ENCODE peak calls at places on chromosome 11, in ten cellular contexts. One of them, this sample, is unnamed.

GRCh38 chr11:126084608-126084912 is 21.9 kb upstream of the CDON start:
- DNase-seq in T follicular helper cell: no peak
- DNase-seq in cardiac muscle cell: no peak
- DNase-seq in HTR-8/SVneo: no peak
- DNase-seq in NCI-H345: peak
- DNase-seq in NCI-H774: no peak
- DNase-seq in amygdala: no peak
- DNase-seq in mucosa of gallbladder: no peak
- DNase-seq in natural killer cell treated with Interleukin-12 subunit alpha and Interleukin-12 subunit beta and Interleukin-15 and Interleukin-18, amount 100 ng/mL, for 72 hours: no peak
- DNase-seq in Calu3: no peak
- DNase-seq in this sample: no peak

GRCh38 chr11:61950035-61950547 is at the start of gene BEST1:
- DNase-seq in T follicular helper cell: no peak
- DNase-seq in cardiac muscle cell: no peak
- DNase-seq in HTR-8/SVneo: no peak
- DNase-seq in NCI-H345: no peak
- DNase-seq in NCI-H774: no peak
- DNase-seq in amygdala: peak
- DNase-seq in mucosa of gallbladder: no peak
- DNase-seq in natural killer cell treated with Interleukin-12 subunit alpha and Interleukin-12 subunit beta and Interleukin-15 and Interleukin-18, amount 100 ng/mL, for 72 hours: no peak
- DNase-seq in Calu3: no peak
- DNase-seq in this sample: no peak

GRCh38 chr11:64694821-64695365 is 28.1 kb downstream of the NRXN2 start:
- DNase-seq in T follicular helper cell: no peak
- DNase-seq in cardiac muscle cell: peak
- DNase-seq in HTR-8/SVneo: no peak
- DNase-seq in NCI-H345: peak
- DNase-seq in NCI-H774: peak
- DNase-seq in amygdala: peak
- DNase-seq in mucosa of gallbladder: no peak
- DNase-seq in natural killer cell treated with Interleukin-12 subunit alpha and Interleukin-12 subunit beta and Interleukin-15 and Interleukin-18, amount 100 ng/mL, for 72 hours: no peak
- DNase-seq in Calu3: no peak
- DNase-seq in this sample: no peak

GRCh38 chr11:124902616-124903015 is 5.0 kb upstream of the ROBO4 start:
- DNase-seq in T follicular helper cell: no peak
- DNase-seq in cardiac muscle cell: no peak
- DNase-seq in HTR-8/SVneo: no peak
- DNase-seq in NCI-H345: no peak
- DNase-seq in NCI-H774: no peak
- DNase-seq in amygdala: no peak
- DNase-seq in mucosa of gallbladder: no peak
- DNase-seq in natural killer cell treated with Interleukin-12 subunit alpha and Interleukin-12 subunit beta and Interleukin-15 and Interleukin-18, amount 100 ng/mL, for 72 hours: no peak
- DNase-seq in Calu3: no peak
- DNase-seq in this sample: no peak

GRCh38 chr11:36478700-36479329 is 31.3 kb downstream of the TRAF6 start:
- DNase-seq in T follicular helper cell: no peak
- DNase-seq in cardiac muscle cell: peak
- DNase-seq in HTR-8/SVneo: peak
- DNase-seq in NCI-H345: peak
- DNase-seq in NCI-H774: peak
- DNase-seq in amygdala: peak
- DNase-seq in mucosa of gallbladder: peak
- DNase-seq in natural killer cell treated with Interleukin-12 subunit alpha and Interleukin-12 subunit beta and Interleukin-15 and Interleukin-18, amount 100 ng/mL, for 72 hours: no peak
- DNase-seq in Calu3: peak
- DNase-seq in this sample: no peak

GRCh38 chr11:116650052-116650451 is 122.7 kb downstream of the BUD13 start:
- DNase-seq in T follicular helper cell: no peak
- DNase-seq in cardiac muscle cell: no peak
- DNase-seq in HTR-8/SVneo: no peak
- DNase-seq in NCI-H345: no peak
- DNase-seq in NCI-H774: no peak
- DNase-seq in amygdala: no peak
- DNase-seq in mucosa of gallbladder: no peak
- DNase-seq in natural killer cell treated with Interleukin-12 subunit alpha and Interleukin-12 subunit beta and Interleukin-15 and Interleukin-18, amount 100 ng/mL, for 72 hours: no peak
- DNase-seq in Calu3: no peak
- DNase-seq in this sample: no peak

GRCh38 chr11:35529971-35530495 is 4.6 kb upstream of the PAMR1 start:
- DNase-seq in T follicular helper cell: no peak
- DNase-seq in cardiac muscle cell: no peak
- DNase-seq in HTR-8/SVneo: peak
- DNase-seq in NCI-H345: no peak
- DNase-seq in NCI-H774: no peak
- DNase-seq in amygdala: no peak
- DNase-seq in mucosa of gallbladder: no peak
- DNase-seq in natural killer cell treated with Interleukin-12 subunit alpha and Interleukin-12 subunit beta and Interleukin-15 and Interleukin-18, amount 100 ng/mL, for 72 hours: no peak
- DNase-seq in Calu3: no peak
- DNase-seq in this sample: no peak

GRCh38 chr11:110710520-110711381 is 1.5 kb downstream of the ARHGAP20 start:
- DNase-seq in T follicular helper cell: no peak
- DNase-seq in cardiac muscle cell: peak
- DNase-seq in HTR-8/SVneo: peak
- DNase-seq in NCI-H345: peak
- DNase-seq in NCI-H774: peak
- DNase-seq in amygdala: no peak
- DNase-seq in mucosa of gallbladder: peak
- DNase-seq in natural killer cell treated with Interleukin-12 subunit alpha and Interleukin-12 subunit beta and Interleukin-15 and Interleukin-18, amount 100 ng/mL, for 72 hours: no peak
- DNase-seq in Calu3: no peak
- DNase-seq in this sample: no peak

GRCh38 chr11:70105755-70106571 is 27.8 kb downstream of the ANO1 start:
- DNase-seq in T follicular helper cell: no peak
- DNase-seq in cardiac muscle cell: no peak
- DNase-seq in HTR-8/SVneo: no peak
- DNase-seq in NCI-H345: no peak
- DNase-seq in NCI-H774: no peak
- DNase-seq in amygdala: no peak
- DNase-seq in mucosa of gallbladder: no peak
- DNase-seq in natural killer cell treated with Interleukin-12 subunit alpha and Interleukin-12 subunit beta and Interleukin-15 and Interleukin-18, amount 100 ng/mL, for 72 hours: no peak
- DNase-seq in Calu3: no peak
- DNase-seq in this sample: no peak

GRCh38 chr11:27977527-27977926 is 130.4 kb downstream of the KIF18A start:
- DNase-seq in T follicular helper cell: no peak
- DNase-seq in cardiac muscle cell: no peak
- DNase-seq in HTR-8/SVneo: no peak
- DNase-seq in NCI-H345: no peak
- DNase-seq in NCI-H774: no peak
- DNase-seq in amygdala: no peak
- DNase-seq in mucosa of gallbladder: no peak
- DNase-seq in natural killer cell treated with Interleukin-12 subunit alpha and Interleukin-12 subunit beta and Interleukin-15 and Interleukin-18, amount 100 ng/mL, for 72 hours: no peak
- DNase-seq in Calu3: no peak
- DNase-seq in this sample: no peak

GRCh38 chr11:66418168-66418985 is 2.5 kb upstream of the NPAS4 start:
- DNase-seq in T follicular helper cell: peak
- DNase-seq in cardiac muscle cell: peak
- DNase-seq in HTR-8/SVneo: peak
- DNase-seq in NCI-H345: peak
- DNase-seq in NCI-H774: peak
- DNase-seq in amygdala: peak
- DNase-seq in mucosa of gallbladder: peak
- DNase-seq in natural killer cell treated with Interleukin-12 subunit alpha and Interleukin-12 subunit beta and Interleukin-15 and Interleukin-18, amount 100 ng/mL, for 72 hours: no peak
- DNase-seq in Calu3: peak
- DNase-seq in this sample: peak

GRCh38 chr11:88284306-88285057 is 53.1 kb downstream of the CTSC start:
- DNase-seq in T follicular helper cell: no peak
- DNase-seq in cardiac muscle cell: peak
- DNase-seq in HTR-8/SVneo: no peak
- DNase-seq in NCI-H345: peak
- DNase-seq in NCI-H774: no peak
- DNase-seq in amygdala: no peak
- DNase-seq in mucosa of gallbladder: no peak
- DNase-seq in natural killer cell treated with Interleukin-12 subunit alpha and Interleukin-12 subunit beta and Interleukin-15 and Interleukin-18, amount 100 ng/mL, for 72 hours: no peak
- DNase-seq in Calu3: no peak
- DNase-seq in this sample: no peak

GRCh38 chr11:1936072-1936780 is 10.9 kb upstream of the MRPL23 start:
- DNase-seq in T follicular helper cell: no peak
- DNase-seq in cardiac muscle cell: no peak
- DNase-seq in HTR-8/SVneo: no peak
- DNase-seq in NCI-H345: no peak
- DNase-seq in NCI-H774: no peak
- DNase-seq in amygdala: no peak
- DNase-seq in mucosa of gallbladder: no peak
- DNase-seq in natural killer cell treated with Interleukin-12 subunit alpha and Interleukin-12 subunit beta and Interleukin-15 and Interleukin-18, amount 100 ng/mL, for 72 hours: no peak
- DNase-seq in Calu3: no peak
- DNase-seq in this sample: no peak

GRCh38 chr11:12195773-12196172 is 85.4 kb downstream of the MICAL2 start:
- DNase-seq in T follicular helper cell: peak
- DNase-seq in cardiac muscle cell: no peak
- DNase-seq in HTR-8/SVneo: no peak
- DNase-seq in NCI-H345: no peak
- DNase-seq in NCI-H774: no peak
- DNase-seq in amygdala: no peak
- DNase-seq in mucosa of gallbladder: no peak
- DNase-seq in natural killer cell treated with Interleukin-12 subunit alpha and Interleukin-12 subunit beta and Interleukin-15 and Interleukin-18, amount 100 ng/mL, for 72 hours: no peak
- DNase-seq in Calu3: no peak
- DNase-seq in this sample: peak

GRCh38 chr11:67379061-67380058 is 6.0 kb upstream of the CLCF1 start:
- DNase-seq in T follicular helper cell: no peak
- DNase-seq in cardiac muscle cell: no peak
- DNase-seq in HTR-8/SVneo: peak
- DNase-seq in NCI-H345: no peak
- DNase-seq in NCI-H774: no peak
- DNase-seq in amygdala: no peak
- DNase-seq in mucosa of gallbladder: no peak
- DNase-seq in natural killer cell treated with Interleukin-12 subunit alpha and Interleukin-12 subunit beta and Interleukin-15 and Interleukin-18, amount 100 ng/mL, for 72 hours: no peak
- DNase-seq in Calu3: no peak
- DNase-seq in this sample: no peak

This sample was measured in NK-92 treated with Interleukin-12 subunit alpha and Interleukin-12 subunit beta, amount 100 ng/mL, for 24 hours.